ENCODE peak calls at places on chromosomes 16 and 17, in four cellular contexts. One of them, this sample, is unnamed.

GRCh38 chr17:45719335-45720071 is 64.6 kb upstream of the CRHR1 start:
- DNase-seq in stimulated activated CD4-positive, alpha-beta T cell treated with anti-CD3 and anti-CD28 coated beads, Interleukin-1b, Interleukin-23, amount 100 ng/mL, for 48 hours: no peak
- DNase-seq in skeletal muscle cell: peak
- DNase-seq in tibial nerve: no peak
- DNase-seq in this sample: peak

GRCh38 chr16:9040766-9041430 is 50.5 kb upstream of the HAPSTR1 start:
- DNase-seq in stimulated activated CD4-positive, alpha-beta T cell treated with anti-CD3 and anti-CD28 coated beads, Interleukin-1b, Interleukin-23, amount 100 ng/mL, for 48 hours: no peak
- DNase-seq in skeletal muscle cell: no peak
- DNase-seq in tibial nerve: no peak
- DNase-seq in this sample: no peak

GRCh38 chr16:53131050-53131362 is 76.2 kb downstream of the CHD9 start:
- DNase-seq in stimulated activated CD4-positive, alpha-beta T cell treated with anti-CD3 and anti-CD28 coated beads, Interleukin-1b, Interleukin-23, amount 100 ng/mL, for 48 hours: no peak
- DNase-seq in skeletal muscle cell: no peak
- DNase-seq in tibial nerve: no peak
- DNase-seq in this sample: no peak

GRCh38 chr17:40810505-40810904 is 10.7 kb upstream of the KRT28 start:
- DNase-seq in stimulated activated CD4-positive, alpha-beta T cell treated with anti-CD3 and anti-CD28 coated beads, Interleukin-1b, Interleukin-23, amount 100 ng/mL, for 48 hours: no peak
- DNase-seq in skeletal muscle cell: no peak
- DNase-seq in tibial nerve: no peak
- DNase-seq in this sample: peak

GRCh38 chr16:12341423-12341822 is 364.9 kb downstream of the SNX29 start:
- DNase-seq in stimulated activated CD4-positive, alpha-beta T cell treated with anti-CD3 and anti-CD28 coated beads, Interleukin-1b, Interleukin-23, amount 100 ng/mL, for 48 hours: no peak
- DNase-seq in skeletal muscle cell: no peak
- DNase-seq in tibial nerve: no peak
- DNase-seq in this sample: peak

GRCh38 chr16:69711115-69711740 is 15.1 kb downstream of the NQO1 start:
- DNase-seq in stimulated activated CD4-positive, alpha-beta T cell treated with anti-CD3 and anti-CD28 coated beads, Interleukin-1b, Interleukin-23, amount 100 ng/mL, for 48 hours: peak
- DNase-seq in skeletal muscle cell: peak
- DNase-seq in tibial nerve: no peak
- DNase-seq in this sample: peak

GRCh38 chr16:89320717-89321501 is 103.4 kb downstream of the ZNF778 start:
- DNase-seq in stimulated activated CD4-positive, alpha-beta T cell treated with anti-CD3 and anti-CD28 coated beads, Interleukin-1b, Interleukin-23, amount 100 ng/mL, for 48 hours: no peak
- DNase-seq in skeletal muscle cell: no peak
- DNase-seq in tibial nerve: no peak
- DNase-seq in this sample: no peak

GRCh38 chr17:19317359-19318095 is 45.0 kb downstream of the B9D1 start:
- DNase-seq in stimulated activated CD4-positive, alpha-beta T cell treated with anti-CD3 and anti-CD28 coated beads, Interleukin-1b, Interleukin-23, amount 100 ng/mL, for 48 hours: no peak
- DNase-seq in skeletal muscle cell: peak
- DNase-seq in tibial nerve: peak
- DNase-seq in this sample: peak

GRCh38 chr17:42797067-42798007 is 1.2 kb downstream of the COA3 start:
- DNase-seq in stimulated activated CD4-positive, alpha-beta T cell treated with anti-CD3 and anti-CD28 coated beads, Interleukin-1b, Interleukin-23, amount 100 ng/mL, for 48 hours: no peak
- DNase-seq in skeletal muscle cell: no peak
- DNase-seq in tibial nerve: no peak
- DNase-seq in this sample: peak

GRCh38 chr16:10992797-10993196 is 48.4 kb downstream of the CLEC16A start:
- DNase-seq in stimulated activated CD4-positive, alpha-beta T cell treated with anti-CD3 and anti-CD28 coated beads, Interleukin-1b, Interleukin-23, amount 100 ng/mL, for 48 hours: peak
- DNase-seq in skeletal muscle cell: peak
- DNase-seq in tibial nerve: no peak
- DNase-seq in this sample: no peak

GRCh38 chr16:53626816-53627215 is 76.8 kb downstream of the RPGRIP1L start:
- DNase-seq in stimulated activated CD4-positive, alpha-beta T cell treated with anti-CD3 and anti-CD28 coated beads, Interleukin-1b, Interleukin-23, amount 100 ng/mL, for 48 hours: no peak
- DNase-seq in skeletal muscle cell: no peak
- DNase-seq in tibial nerve: no peak
- DNase-seq in this sample: no peak

GRCh38 chr17:58412910-58413630 is 4.3 kb downstream of the RNF43 start:
- DNase-seq in stimulated activated CD4-positive, alpha-beta T cell treated with anti-CD3 and anti-CD28 coated beads, Interleukin-1b, Interleukin-23, amount 100 ng/mL, for 48 hours: no peak
- DNase-seq in skeletal muscle cell: no peak
- DNase-seq in tibial nerve: no peak
- DNase-seq in this sample: no peak

GRCh38 chr17:12070561-12070960 is 49.9 kb downstream of the MAP2K4 start:
- DNase-seq in stimulated activated CD4-positive, alpha-beta T cell treated with anti-CD3 and anti-CD28 coated beads, Interleukin-1b, Interleukin-23, amount 100 ng/mL, for 48 hours: no peak
- DNase-seq in skeletal muscle cell: peak
- DNase-seq in tibial nerve: no peak
- DNase-seq in this sample: no peak

This sample was measured in kidney epithelial cell.